ENCODE peak calls at places on chromosomes 16 and 17, in nine cellular contexts. Z is fibroblast of lung; D is neural progenitor cell; C is substantia nigra; G is GM23338; X is CD4-positive, CD25-positive, alpha-beta regulatory T cell; E is right atrium auricular region; A is heart right ventricle; T is CD8-positive, alpha-beta memory T cell. K is an unnamed sample.

GRCh38 chr17:27049104-27049784 is 244.7 kb upstream of the WSB1 start:
- DNase-seq in Z (no peak), G (no peak), D (no peak), C (no peak), A (no peak), T (no peak), E (no peak), X (no peak), K (no peak)

GRCh38 chr17:74444406-74444805 is 12.5 kb downstream of the GPRC5C start:
- DNase-seq in G (no peak), X (no peak), D (no peak), A (peak), C (no peak), E (no peak), T (no peak), Z (peak), K (no peak)

GRCh38 chr16:78478267-78478821 is 378.9 kb downstream of the WWOX start:
- DNase-seq in A (no peak), C (no peak), T (no peak), X (no peak), Z (no peak), G (peak), E (no peak), D (peak), K (no peak)

GRCh38 chr16:2037631-2038358 is 9.8 kb downstream of the NTHL1 start:
- DNase-seq in T (no peak), D (no peak), Z (no peak), G (no peak), E (no peak), A (no peak), X (no peak), C (no peak), K (no peak)

GRCh38 chr17:80805032-80805751 is 186.4 kb upstream of the CHMP6 start:
- DNase-seq in G (no peak), C (no peak), D (no peak), Z (no peak), A (no peak), X (no peak), E (no peak), T (no peak), K (no peak)

GRCh38 chr16:20610192-20610891 is 34.2 kb upstream of the ACSM2B start:
- DNase-seq in C (no peak), E (no peak), D (no peak), G (no peak), A (no peak), X (no peak), Z (no peak), T (no peak), K (no peak)

GRCh38 chr17:3695723-3696411 is at the start of gene P2RX5:
- DNase-seq in A (no peak), D (peak), T (peak), G (peak), X (no peak), C (no peak), E (no peak), Z (no peak), K (no peak)

GRCh38 chr17:19006698-19007097 is 2.1 kb upstream of the FAM83G start:
- DNase-seq in G (no peak), Z (no peak), E (no peak), C (no peak), X (no peak), A (no peak), D (no peak), T (no peak), K (no peak)

GRCh38 chr17:9204623-9205329 is 183.5 kb downstream of the NTN1 start:
- DNase-seq in T (no peak), G (no peak), E (no peak), X (no peak), D (no peak), Z (no peak), C (no peak), A (no peak), K (no peak)

GRCh38 chr16:72049110-72049509 is 5.2 kb upstream of the HP start:
- DNase-seq in T (no peak), Z (no peak), C (no peak), A (no peak), G (no peak), X (no peak), E (no peak), D (no peak), K (no peak)

GRCh38 chr16:72043058-72043457 is 11.2 kb upstream of the HP start:
- DNase-seq in X (no peak), D (no peak), Z (no peak), C (no peak), T (no peak), A (no peak), E (no peak), G (no peak), K (no peak)

GRCh38 chr16:72042157-72042660 is 12.1 kb upstream of the HP start:
- DNase-seq in X (no peak), G (no peak), T (no peak), Z (no peak), A (no peak), C (no peak), D (no peak), E (no peak), K (no peak)

GRCh38 chr16:72044825-72045359 is 9.4 kb upstream of the HP start:
- DNase-seq in T (no peak), X (no peak), Z (no peak), E (no peak), G (no peak), D (no peak), C (no peak), A (no peak), K (no peak)

DNA sequence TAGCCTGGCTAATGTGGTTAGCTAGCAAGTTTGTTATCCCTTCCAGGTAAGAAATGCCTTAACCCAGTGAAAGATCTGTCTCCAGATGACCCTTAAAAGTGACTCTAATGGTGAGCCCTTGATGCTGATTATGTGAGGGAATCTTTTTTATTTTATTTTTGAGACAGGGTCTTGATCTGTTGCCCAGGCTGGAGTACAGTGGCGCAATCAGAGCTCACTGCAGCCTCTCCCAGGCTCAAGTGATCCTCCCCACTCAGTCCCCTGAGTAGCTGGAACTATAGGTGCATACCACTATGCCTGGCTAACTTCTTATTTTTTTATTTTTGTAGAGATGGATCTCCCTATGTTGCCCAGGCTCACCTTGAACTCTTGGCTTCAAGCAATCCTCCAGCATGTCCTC is 10.8 kb upstream of the HP start:
- DNase-seq in X (no peak), E (no peak), C (no peak), A (no peak), T (no peak), D (no peak), Z (no peak), G (no peak), K (no peak)
- H3K27ac ChIP-seq in X (no peak), E (no peak), C (no peak), A (no peak), T (no peak), D (no peak), Z (no peak), G (no peak), K (no peak)

GRCh38 chr17:58421711-58422110 is 4.4 kb upstream of the RNF43 start:
- DNase-seq in E (no peak), Z (no peak), G (peak), T (no peak), X (no peak), A (no peak), C (no peak), D (peak), K (no peak)
- H3K27ac ChIP-seq in E (no peak), Z (no peak), G (no peak), T (no peak), X (no peak), A (no peak), C (no peak), D (peak), K (no peak)

DNA sequence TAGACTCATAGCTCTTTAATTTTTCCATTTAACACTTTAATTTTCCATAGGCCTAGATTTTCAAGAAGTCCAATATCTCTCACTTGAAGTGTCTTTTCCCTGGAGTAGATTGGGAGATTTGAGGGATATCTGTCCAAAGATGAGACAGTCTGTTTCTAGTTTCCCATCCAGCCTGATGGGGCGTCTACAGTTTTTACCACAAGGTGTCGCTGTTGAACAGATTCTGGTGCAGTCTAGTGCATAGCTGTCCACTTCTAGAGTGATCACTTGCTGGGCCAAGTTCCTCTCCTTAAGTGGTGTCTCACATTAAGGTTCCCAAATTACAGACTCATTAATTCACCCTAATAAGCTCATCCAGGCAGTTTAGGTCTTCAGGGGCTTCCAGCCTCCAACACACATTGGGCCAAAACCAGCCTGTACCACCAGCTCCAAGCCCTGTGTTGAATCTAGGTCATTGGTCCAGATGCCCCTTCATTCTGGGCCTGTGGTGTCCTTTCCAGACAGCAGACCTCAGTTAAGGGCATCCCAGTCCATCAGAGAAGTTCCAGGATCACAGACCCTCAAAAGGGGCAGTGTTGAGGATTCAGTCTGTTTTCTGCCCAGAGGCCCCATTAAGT is 9.4 kb downstream of the SNX20 start:
- DNase-seq in T (no peak), E (no peak), Z (peak), A (no peak), D (peak), X (peak), C (no peak), G (peak), K (no peak)
- H3K27ac ChIP-seq in T (no peak), E (no peak), Z (no peak), A (no peak), D (no peak), X (no peak), C (no peak), G (no peak), K (no peak)

DNA sequence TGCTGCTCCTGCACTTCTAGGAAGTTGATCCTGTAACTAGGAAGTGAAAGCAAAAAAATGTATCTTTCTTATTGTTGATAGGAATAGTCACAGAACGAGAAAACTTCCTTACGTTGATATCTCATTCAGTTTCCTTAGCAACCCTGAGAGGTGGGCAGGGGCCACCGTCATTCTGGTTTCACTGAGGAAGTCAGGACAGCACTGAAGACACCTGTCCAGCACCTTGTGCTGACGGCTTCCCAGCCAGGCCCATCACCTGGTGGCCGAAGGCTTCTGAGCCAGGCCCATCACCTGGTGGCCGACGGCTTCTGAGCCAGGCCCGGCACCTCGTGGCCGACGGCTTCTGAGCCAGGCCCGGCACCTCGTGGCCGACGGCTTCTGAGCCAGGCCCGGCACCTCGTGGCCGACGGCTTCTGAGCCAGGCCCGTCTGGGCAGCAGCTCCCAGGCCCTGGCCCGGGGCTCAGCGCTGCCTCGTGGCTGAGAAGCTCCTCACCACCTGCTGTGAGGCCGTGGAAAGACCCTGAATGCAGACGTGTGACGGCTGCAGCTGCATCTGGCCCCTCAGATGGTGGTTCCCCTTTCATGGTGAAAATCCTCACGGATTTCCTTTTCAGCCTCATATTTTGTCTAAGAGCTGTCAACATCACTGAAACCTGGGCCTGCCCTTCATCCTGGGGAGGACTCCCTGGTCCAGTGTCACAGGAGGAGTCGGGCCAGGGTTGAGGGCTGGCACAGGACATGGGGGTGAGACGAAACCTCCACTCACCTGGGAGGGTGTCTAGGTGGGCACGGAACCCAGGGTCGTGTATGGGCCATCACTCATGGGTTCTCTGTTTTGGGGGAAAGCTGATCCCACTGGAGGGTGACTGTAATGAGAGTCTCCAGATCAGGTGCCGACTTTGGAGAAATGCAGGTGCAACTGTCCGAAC is 33.0 kb upstream of the ZNF750 start:
- DNase-seq in D (no peak), E (no peak), T (no peak), C (no peak), G (no peak), Z (no peak), A (no peak), X (no peak), K (no peak)
- H3K27ac ChIP-seq in D (no peak), E (no peak), T (no peak), C (no peak), G (no peak), Z (no peak), A (peak), X (no peak), K (no peak)

GRCh38 chr17:79800325-79801155 is 3.7 kb upstream of the CBX8 start:
- DNase-seq in C (no peak), E (no peak), X (no peak), A (no peak), Z (peak), D (peak), T (no peak), G (peak), K (no peak)
- H3K27ac ChIP-seq in C (no peak), E (no peak), X (no peak), A (no peak), Z (no peak), D (no peak), T (no peak), G (no peak), K (no peak)

K was measured in ascending aorta.